ENCODE peak calls at places on chromosomes 6 and 20, in ten cellular contexts. X, T, Y, O, Q, G, Z, D, N and J are unnamed samples. For H3K4me1, the result is how much of the 10 kb centered on the place peaks cover.

GRCh38 chr6:131451330-131452195 is 121.5 kb upstream of the ARG1 start:
- DNase-seq in T (no peak), Q (no peak), N (no peak), O (no peak), X (no peak), G (no peak), Z (peak), D (no peak), Y (no peak), J (no peak)

GRCh38 chr6:4342407-4343137 is 207.2 kb upstream of the ECI2 start:
- DNase-seq in Z (no peak), X (no peak), G (no peak), Y (no peak), Q (no peak), N (no peak), T (no peak), O (no peak), D (no peak), J (no peak)

GRCh38 chr6:155645328-155645727 is 189.7 kb upstream of the NOX3 start:
- DNase-seq in X (no peak), N (no peak), Y (no peak), T (no peak), G (no peak), Q (no peak), D (no peak), Z (peak), O (no peak), J (no peak)

GRCh38 chr6:44390158-44390683 is 2.7 kb downstream of the CDC5L start:
- DNase-seq in Q (no peak), Z (no peak), O (no peak), D (no peak), T (no peak), G (no peak), N (no peak), Y (no peak), X (no peak), J (no peak)

GRCh38 chr20:8932192-8933150 is 136.4 kb upstream of the PLCB4 start:
- DNase-seq in G (no peak), D (no peak), N (no peak), O (no peak), T (no peak), Z (peak), Q (no peak), Y (peak), X (no peak), J (no peak)

GRCh38 chr20:59744756-59745155 is 140.4 kb downstream of the PHACTR3 start:
- DNase-seq in T (no peak), X (no peak), N (no peak), Y (no peak), G (no peak), Z (no peak), O (no peak), Q (no peak), D (no peak), J (no peak)

GRCh38 chr20:37359331-37359730 is 13.4 kb downstream of the SRC start:
- DNase-seq in Y (no peak), X (no peak), Q (peak), N (no peak), T (no peak), Z (no peak), D (no peak), G (no peak), O (no peak), J (no peak)

GRCh38 chr6:151317206-151317994 is 74.0 kb downstream of the ZBTB2 start:
- DNase-seq in G (no peak), Y (peak), O (no peak), D (no peak), Q (no peak), Z (peak), T (no peak), N (no peak), X (no peak), J (no peak)

GRCh38 chr20:52084727-52085126 is 106.9 kb downstream of the ZFP64 start:
- DNase-seq in Q (no peak), O (no peak), Y (no peak), T (no peak), N (no peak), D (no peak), X (no peak), Z (no peak), G (no peak), J (no peak)

GRCh38 chr6:108596947-108597346 is 36.2 kb downstream of the FOXO3 start:
- DNase-seq in Q (no peak), O (no peak), Y (no peak), T (no peak), Z (no peak), N (no peak), G (no peak), X (no peak), D (no peak), J (no peak)

GRCh38 chr6:157159339-157159738 is 164.0 kb downstream of the TMEM242 start:
- DNase-seq in G (no peak), Q (no peak), N (no peak), Z (no peak), Y (no peak), O (no peak), X (no peak), T (no peak), D (no peak), J (no peak)

GRCh38 chr20:25859649-25860530 is 163.2 kb upstream of the ZNF337 start:
- DNase-seq in O (peak), G (peak), T (peak), Z (peak), Y (no peak), D (no peak), X (no peak), Q (peak), N (no peak), J (peak)

GRCh38 chr6:163459007-163459406 is 44.5 kb downstream of the QKI start:
- DNase-seq in Z (peak), G (no peak), N (no peak), Y (no peak), Q (no peak), D (no peak), O (no peak), X (no peak), T (no peak), J (no peak)

GRCh38 chr6:163455553-163455952 is 41.0 kb downstream of the QKI start:
- DNase-seq in Y (peak), Q (no peak), T (no peak), X (no peak), G (no peak), O (no peak), D (no peak), Z (peak), N (no peak), J (no peak)

GRCh38 chr6:163460307-163460782 is 45.8 kb downstream of the QKI start:
- DNase-seq in Y (peak), D (no peak), G (no peak), Q (no peak), N (no peak), X (no peak), T (no peak), Z (peak), O (no peak), J (no peak)

GRCh38 chr6:163459536-163459935 is 45.0 kb downstream of the QKI start:
- DNase-seq in O (no peak), Q (no peak), Z (peak), N (no peak), D (no peak), G (no peak), X (no peak), Y (peak), T (no peak), J (no peak)

GRCh38 chr6:163457637-163458561 is 43.4 kb downstream of the QKI start:
- DNase-seq in Z (peak), O (no peak), D (peak), X (no peak), Y (peak), Q (no peak), G (peak), N (no peak), T (peak), J (no peak)
- H3K27ac ChIP-seq in Z (peak), O (peak), D (peak), X (no peak), Y (peak), Q (no peak), G (peak), N (no peak), T (no peak), J (no peak)

GRCh38 chr6:83044211-83044768 is 21.4 kb downstream of the UBE3D start:
- DNase-seq in Y (no peak), N (no peak), Q (no peak), Z (no peak), X (no peak), G (no peak), T (no peak), O (no peak), D (no peak), J (no peak)
- H3K4me3 ChIP-seq in Y (no peak), N (no peak), Q (no peak), Z (no peak), X (no peak), G (no peak), T (no peak), O (no peak), D (no peak), J (no peak)

DNA sequence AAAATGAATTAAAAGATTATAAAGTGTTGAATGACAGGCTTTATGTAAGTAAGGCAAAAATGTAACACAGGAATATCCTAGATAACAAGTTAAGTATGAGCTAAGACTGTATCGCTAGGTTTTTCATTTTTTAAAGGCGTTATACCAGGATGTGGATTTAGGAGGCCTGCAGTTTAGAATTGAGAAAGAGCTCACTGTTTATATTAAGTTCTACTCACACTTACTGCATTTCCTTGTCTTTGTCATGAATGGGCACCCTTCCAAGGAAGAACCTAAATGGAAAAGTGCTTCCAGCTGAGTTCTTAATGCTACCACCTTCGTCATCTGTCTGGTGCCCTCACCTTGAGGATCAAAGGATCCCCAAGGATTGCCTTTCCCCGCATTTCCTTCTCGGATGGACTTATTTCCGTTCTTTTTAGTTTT is 148.7 kb downstream of the SOX4 start:
- DNase-seq in Y (peak), O (no peak), N (no peak), Q (no peak), X (no peak), G (no peak), T (no peak), D (no peak), Z (peak), J (no peak)
- H3K4me1 ChIP-seq in Y (under half), O (under half), N (under half), Q (under half), X (under half), G (half or more), T (under half), D (under half), Z (under half), J (under half)

GRCh38 chr6:144345451-144345850 is 60.3 kb downstream of the UTRN start:
- DNase-seq in D (no peak), X (no peak), Y (no peak), O (no peak), Q (no peak), Z (no peak), T (no peak), N (no peak), G (no peak), J (no peak)

GRCh38 chr6:144346719-144347446 is 61.7 kb downstream of the UTRN start:
- DNase-seq in Q (no peak), O (no peak), Y (peak), D (no peak), G (peak), Z (peak), N (no peak), T (no peak), X (no peak), J (no peak)

GRCh38 chr6:144341831-144342527 is 56.8 kb downstream of the UTRN start:
- DNase-seq in Q (no peak), D (no peak), O (no peak), G (no peak), Y (no peak), N (no peak), T (peak), Z (no peak), X (no peak), J (no peak)

GRCh38 chr6:144344651-144345050 is 59.5 kb downstream of the UTRN start:
- DNase-seq in T (no peak), Y (no peak), D (no peak), N (no peak), X (no peak), G (no peak), Z (no peak), O (no peak), Q (no peak), J (peak)

GRCh38 chr6:144343736-144344428 is 58.7 kb downstream of the UTRN start:
- DNase-seq in T (peak), N (no peak), Z (no peak), G (no peak), O (no peak), Q (no peak), X (peak), Y (no peak), D (no peak), J (peak)
- H3K27ac ChIP-seq in T (peak), N (no peak), Z (no peak), G (no peak), O (peak), Q (no peak), X (peak), Y (no peak), D (peak), J (peak)

DNA sequence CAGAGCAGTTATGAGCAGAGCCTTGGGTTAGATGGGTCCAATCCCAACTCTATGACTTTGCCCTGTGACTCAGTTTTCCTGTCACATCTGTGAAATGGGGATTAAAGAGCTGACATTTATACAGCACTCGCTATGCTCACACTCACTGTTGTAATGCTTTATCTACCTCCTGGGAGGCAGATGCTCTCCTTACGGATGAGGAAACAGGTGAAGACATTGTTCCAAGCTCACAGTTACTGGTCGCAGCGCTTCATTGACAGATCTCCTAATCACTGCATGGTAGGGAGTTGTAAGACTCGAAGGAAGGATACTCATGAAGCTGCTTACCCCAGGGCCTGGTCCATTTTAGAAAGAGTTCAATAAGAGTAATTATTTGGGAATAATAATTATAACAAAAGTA is 2.9 kb upstream of the MYLK2 start:
- DNase-seq in G (no peak), Q (no peak), N (no peak), O (no peak), D (no peak), Y (no peak), Z (no peak), T (no peak), X (no peak), J (no peak)
- H3K4me3 ChIP-seq in G (no peak), Q (no peak), N (no peak), O (no peak), D (no peak), Y (no peak), Z (no peak), T (no peak), X (no peak), J (no peak)

GRCh38 chr20:23147647-23147963 is 61.5 kb upstream of the CD93 start:
- DNase-seq in T (no peak), G (no peak), N (no peak), X (no peak), O (no peak), Q (no peak), Z (no peak), Y (no peak), D (no peak), J (no peak)
- H3K4me1 ChIP-seq in T (under half), G (half or more), N (under half), X (under half), O (under half), Q (under half), Z (under half), Y (half or more), D (under half), J (under half)

GRCh38 chr6:158558415-158559306 is 1.2 kb upstream of the TMEM181 start:
- DNase-seq in T (no peak), X (no peak), D (no peak), O (no peak), Y (no peak), Z (no peak), Q (no peak), N (no peak), G (no peak), J (no peak)

GRCh38 chr6:158560787-158561246 is 926 bp downstream of the TMEM181 start:
- DNase-seq in Y (no peak), G (no peak), D (no peak), O (no peak), X (no peak), Z (peak), N (no peak), T (peak), Q (no peak), J (no peak)

GRCh38 chr6:158559895-158560786 is at the start of gene TMEM181:
- DNase-seq in G (peak), D (no peak), N (peak), T (peak), Y (peak), X (peak), Q (peak), O (peak), Z (peak), J (peak)

GRCh38 chr6:158557927-158558326 is 2.0 kb upstream of the TMEM181 start:
- DNase-seq in Y (no peak), N (no peak), O (no peak), Q (no peak), X (no peak), D (no peak), Z (no peak), T (no peak), G (no peak), J (no peak)

GRCh38 chr6:158559338-158559894 is 475 bp upstream of the TMEM181 start:
- DNase-seq in D (no peak), N (no peak), Z (no peak), T (no peak), Y (no peak), G (no peak), O (no peak), X (no peak), Q (no peak), J (no peak)
- H3K27ac ChIP-seq in D (peak), N (no peak), Z (peak), T (peak), Y (peak), G (peak), O (peak), X (peak), Q (peak), J (peak)

DNA sequence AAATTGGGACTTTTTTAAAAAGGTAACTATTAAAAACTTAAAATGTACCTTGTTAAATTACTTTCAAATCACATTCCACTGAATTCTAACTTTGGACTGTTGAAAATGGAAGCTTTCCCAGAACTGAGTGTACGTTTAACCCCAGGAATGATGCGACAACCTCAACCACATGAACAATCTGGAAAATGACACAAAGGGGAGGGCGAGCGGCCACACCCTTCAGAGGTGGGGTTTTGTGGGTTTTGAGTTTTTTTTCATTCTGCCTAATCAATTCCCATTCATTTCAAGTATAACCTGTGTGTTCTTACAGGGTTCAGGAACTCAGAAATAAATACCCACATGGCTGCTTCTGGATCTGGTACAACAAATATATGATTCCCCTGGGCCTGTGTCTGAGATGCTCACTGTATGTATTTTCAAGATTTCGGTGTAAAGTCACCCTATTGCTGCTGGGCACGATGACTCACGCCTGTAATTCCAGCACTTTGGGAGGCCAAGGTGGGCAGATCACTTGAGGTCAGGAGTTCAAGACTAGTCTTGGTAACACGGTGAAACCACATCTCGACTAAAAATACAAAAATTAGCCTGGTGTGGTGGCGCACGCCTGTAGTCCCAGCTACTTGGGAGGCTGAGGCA is 21.6 kb downstream of the CNKSR3 start:
- DNase-seq in Y (peak), Q (no peak), G (peak), D (no peak), Z (peak), X (no peak), O (no peak), N (no peak), T (no peak), J (no peak)
- H3K4me3 ChIP-seq in Y (no peak), Q (no peak), G (no peak), D (no peak), Z (no peak), X (no peak), O (no peak), N (no peak), T (no peak), J (no peak)

GRCh38 chr20:44615169-44615791 is 32.9 kb downstream of the PKIG start:
- DNase-seq in G (no peak), N (no peak), Q (peak), D (no peak), T (no peak), Y (peak), Z (peak), O (no peak), X (no peak), J (no peak)
- H3K4me1 ChIP-seq in G (under half), N (under half), Q (under half), D (under half), T (under half), Y (under half), Z (under half), O (under half), X (under half), J (half or more)

GRCh38 chr6:33417903-33418689 is at the start of gene CUTA:
- DNase-seq in Y (peak), N (peak), G (peak), Z (peak), D (peak), T (peak), Q (peak), O (peak), X (peak), J (peak)

GRCh38 chr6:33417127-33417902 is 592 bp downstream of the CUTA start:
- DNase-seq in Z (peak), O (no peak), Q (no peak), T (no peak), N (no peak), Y (peak), X (no peak), D (no peak), G (peak), J (no peak)

GRCh38 chr6:33415831-33416230 is 2.1 kb downstream of the CUTA start:
- DNase-seq in Z (no peak), O (no peak), G (no peak), Q (no peak), D (no peak), T (no peak), X (no peak), N (no peak), Y (no peak), J (no peak)

GRCh38 chr6:33414592-33415271 is 3.2 kb downstream of the CUTA start:
- DNase-seq in Y (no peak), T (no peak), O (no peak), Z (no peak), D (no peak), X (no peak), N (no peak), Q (no peak), G (no peak), J (no peak)

GRCh38 chr6:33416386-33417126 is 1.4 kb downstream of the CUTA start:
- DNase-seq in Z (no peak), D (no peak), T (no peak), Y (no peak), Q (no peak), G (no peak), X (no peak), O (no peak), N (no peak), J (no peak)
- H3K27ac ChIP-seq in Z (peak), D (peak), T (peak), Y (peak), Q (no peak), G (peak), X (peak), O (peak), N (no peak), J (peak)